ENCODE peak calls at places on chromosomes 13 and 19, in nine cellular contexts. V, Q, Y, H, Z, I, D, T and B are unnamed samples.

GRCh38 chr19:38079926-38080380 is 144.1 kb downstream of the DPF1 start:
- DNase-seq in T (no peak), I (peak), V (no peak), D (no peak), Y (no peak), Q (peak), H (no peak), Z (peak), B (peak)

GRCh38 chr19:3532154-3533019 is 6.6 kb upstream of the TEKTIP1 start:
- DNase-seq in Q (no peak), D (no peak), I (no peak), T (no peak), H (no peak), Z (no peak), Y (no peak), V (no peak), B (no peak)

GRCh38 chr19:3006075-3006767 is 22.9 kb downstream of the TLE2 start:
- DNase-seq in V (no peak), D (no peak), H (no peak), Q (no peak), Y (no peak), Z (no peak), T (no peak), I (peak), B (no peak)

GRCh38 chr13:56850852-56851251 is 289.9 kb upstream of the PRR20A start:
- DNase-seq in T (no peak), Y (no peak), I (no peak), V (no peak), Q (no peak), Z (no peak), D (no peak), H (no peak), B (no peak)

GRCh38 chr13:33080962-33081655 is 64.9 kb downstream of the KL start:
- DNase-seq in D (no peak), Q (no peak), Z (no peak), Y (no peak), I (peak), V (no peak), H (no peak), T (no peak), B (no peak)

GRCh38 chr13:113939129-113939904 is 34.6 kb downstream of the C13orf46 start:
- DNase-seq in H (no peak), Q (no peak), V (no peak), Z (no peak), I (no peak), T (no peak), Y (no peak), D (peak), B (no peak)

GRCh38 chr19:18291590-18292459 is 10.4 kb upstream of the JUND start:
- DNase-seq in V (peak), T (peak), Z (no peak), H (peak), Y (peak), D (peak), Q (no peak), I (peak), B (no peak)

GRCh38 chr19:8150998-8151397 is 1.6 kb upstream of the FBN3 start:
- DNase-seq in Z (no peak), D (no peak), Q (no peak), V (no peak), I (no peak), H (no peak), T (no peak), Y (no peak), B (no peak)

GRCh38 chr19:44725251-44725650 is 23.3 kb upstream of the BCL3 start:
- DNase-seq in V (no peak), Y (no peak), I (peak), Z (no peak), Q (no peak), H (no peak), D (no peak), T (peak), B (no peak)

GRCh38 chr19:10812902-10813404 is 23.1 kb downstream of the TMED1 start:
- DNase-seq in Q (no peak), I (peak), T (peak), D (no peak), H (peak), Z (no peak), Y (no peak), V (no peak), B (no peak)

GRCh38 chr19:45403272-45403671 is 1.6 kb downstream of the PPP1R13L start:
- DNase-seq in Z (no peak), Q (no peak), I (no peak), T (no peak), H (no peak), D (no peak), V (no peak), Y (no peak), B (no peak)

GRCh38 chr19:17867087-17867486 is 4.7 kb upstream of the SLC5A5 start:
- DNase-seq in Z (no peak), Q (no peak), V (no peak), Y (no peak), I (no peak), T (no peak), H (no peak), D (peak), B (no peak)

GRCh38 chr13:104086205-104086604 is 1020.0 kb upstream of the SLC10A2 start:
- DNase-seq in V (no peak), Y (no peak), I (no peak), D (peak), H (no peak), Z (no peak), T (no peak), Q (no peak), B (no peak)

GRCh38 chr19:4613258-4613751 is 26.0 kb upstream of the TNFAIP8L1 start:
- DNase-seq in D (no peak), V (no peak), Y (no peak), Q (no peak), I (no peak), T (no peak), H (no peak), Z (no peak), B (no peak)
- TF ChIP-seq CTCF in D (no peak), V (no peak), Y (no peak), Q (no peak), I (no peak), T (no peak), H (no peak), Z (no peak), B (no peak)

DNA sequence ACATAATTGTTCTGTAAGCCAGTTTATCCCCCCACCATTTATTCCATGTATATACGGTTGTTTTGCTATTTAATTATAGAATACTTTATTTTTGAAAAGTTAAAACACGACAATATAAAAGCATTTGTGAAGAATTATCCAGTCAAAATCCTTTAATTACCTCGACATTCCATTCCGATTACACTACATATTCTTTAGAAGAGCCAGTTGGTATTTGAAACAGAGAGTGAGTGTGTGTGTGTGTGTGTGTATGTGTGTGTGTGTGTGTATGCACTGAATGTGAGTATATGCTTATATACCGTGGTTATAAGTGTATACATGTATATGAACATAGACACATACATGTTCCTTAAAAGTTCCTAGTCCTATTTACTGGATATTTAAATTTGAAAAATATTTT is 87.8 kb upstream of the KLF5 start:
- DNase-seq in I (no peak), Z (no peak), T (no peak), V (no peak), D (no peak), Y (no peak), H (no peak), Q (no peak), B (no peak)
- H3K4me3 ChIP-seq in I (no peak), Z (no peak), T (no peak), V (no peak), D (no peak), Y (no peak), H (no peak), Q (no peak), B (no peak)

GRCh38 chr13:95552539-95553270 is at the start of gene CLDN10:
- DNase-seq in V (no peak), I (peak), Y (no peak), H (no peak), D (peak), Z (no peak), Q (peak), T (peak), B (no peak)
- TF ChIP-seq CTCF in V (no peak), I (peak), Y (peak), H (no peak), D (peak), Z (no peak), Q (peak), T (no peak), B (peak)

DNA sequence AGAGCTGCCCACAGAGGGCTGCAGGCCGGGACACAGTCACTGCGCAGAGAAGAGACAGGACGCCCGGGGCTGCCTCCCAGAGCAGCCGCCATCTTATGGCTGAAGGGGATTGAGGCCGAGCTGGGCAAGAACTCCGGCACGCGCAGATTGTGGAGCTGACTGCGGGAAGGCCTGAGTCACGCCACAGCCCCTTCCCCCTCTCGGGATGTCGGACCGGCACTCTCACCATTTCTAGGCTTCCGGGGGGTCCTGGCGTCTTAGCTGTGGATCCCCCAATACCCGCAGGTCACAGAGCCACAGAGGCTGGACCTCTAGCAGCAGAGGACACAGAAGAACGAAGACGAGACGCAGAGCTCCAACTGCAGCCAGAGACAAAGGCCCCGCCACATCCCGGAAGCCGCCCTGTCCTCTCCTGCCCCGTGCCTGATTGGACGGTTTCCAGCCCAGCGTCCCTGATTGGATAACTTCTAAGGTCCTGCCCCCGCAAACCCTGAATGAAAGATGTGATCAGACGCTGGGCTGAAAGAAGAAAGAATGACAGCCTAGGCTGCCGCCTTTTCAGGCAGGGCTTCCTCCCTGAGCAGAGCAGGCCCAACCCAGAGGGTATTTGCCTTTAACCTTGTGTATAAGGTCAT is at the start of gene ZNF43:
- DNase-seq in Z (peak), Q (peak), D (peak), I (peak), Y (peak), H (peak), V (peak), T (peak), B (peak)
- H3K4me3 ChIP-seq in Z (peak), Q (no peak), D (peak), I (peak), Y (peak), H (peak), V (peak), T (peak), B (peak)

DNA sequence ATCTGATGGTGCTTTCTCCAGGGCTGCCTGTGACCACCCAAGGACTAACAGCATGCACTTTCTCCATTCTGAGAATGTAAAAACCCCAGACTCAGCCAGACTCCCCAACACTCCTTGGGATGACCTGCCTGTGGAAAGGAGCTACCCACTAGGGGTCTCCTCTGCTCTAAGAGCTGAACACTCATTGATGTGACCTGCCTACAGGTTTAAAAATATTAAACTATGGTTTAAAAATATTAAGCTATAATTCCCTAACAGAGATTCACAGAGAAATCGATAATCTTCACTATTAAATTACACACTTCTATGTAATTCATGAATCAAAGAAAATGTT is 696.2 kb upstream of the SLITRK5 start:
- DNase-seq in D (no peak), Y (no peak), T (no peak), H (no peak), Z (no peak), I (no peak), V (no peak), Q (no peak), B (no peak)
- TF ChIP-seq CTCF in D (no peak), Y (no peak), T (no peak), H (no peak), Z (no peak), I (no peak), V (no peak), Q (no peak), B (no peak)

DNA sequence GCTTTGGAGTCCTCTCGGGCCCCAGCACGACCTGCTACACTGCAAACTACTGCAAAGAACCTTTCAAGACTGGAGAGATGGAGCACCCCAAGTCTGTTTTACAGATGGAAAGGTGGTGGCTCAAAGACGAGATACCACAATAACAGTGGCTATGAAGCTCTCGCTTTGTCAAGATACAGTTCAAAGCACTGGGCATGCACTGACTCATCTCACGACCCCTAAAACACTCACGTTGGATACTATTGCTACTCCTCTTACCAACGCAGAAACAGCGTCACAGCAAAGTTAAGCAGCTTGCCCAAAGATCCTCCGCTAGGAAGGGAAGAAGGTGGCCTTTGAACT is 24.0 kb upstream of the LAIR1 start:
- DNase-seq in Z (no peak), V (no peak), I (no peak), Y (no peak), D (no peak), T (no peak), H (no peak), Q (no peak), B (no peak)
- H3K4me3 ChIP-seq in Z (peak), V (no peak), I (peak), Y (peak), D (peak), T (peak), H (no peak), Q (peak), B (peak)

GRCh38 chr19:20640023-20640422 is 21.3 kb downstream of the ZNF626 start:
- DNase-seq in T (no peak), Q (no peak), V (no peak), Z (no peak), H (no peak), D (no peak), Y (no peak), I (no peak), B (no peak)
- TF ChIP-seq CTCF in T (no peak), Q (no peak), V (no peak), Z (no peak), H (no peak), D (no peak), Y (no peak), I (no peak), B (no peak)